ENCODE peak calls at places on chromosomes 7 and 10, in eight cellular contexts. V, T, A, B, I, H, O and L are unnamed samples.

GRCh38 chr7:17402628-17403278 is 104.3 kb downstream of the AHR start:
- DNase-seq in A (no peak), T (no peak), I (no peak), O (no peak), H (no peak), B (no peak), V (no peak), L (no peak)

GRCh38 chr10:84665883-84666463 is 337.6 kb downstream of the CCSER2 start:
- DNase-seq in H (no peak), V (no peak), I (no peak), B (no peak), A (peak), T (no peak), O (no peak), L (peak)

GRCh38 chr7:46449743-46450142 is 528.7 kb upstream of the IGFBP3 start:
- DNase-seq in B (no peak), I (no peak), A (no peak), T (no peak), V (no peak), O (no peak), H (no peak), L (no peak)

GRCh38 chr10:116694253-116694926 is 48.0 kb downstream of the HSPA12A start:
- DNase-seq in T (no peak), I (peak), O (no peak), H (no peak), A (no peak), V (no peak), B (no peak), L (no peak)

GRCh38 chr10:64486149-64486548 is 964.9 kb downstream of the REEP3 start:
- DNase-seq in I (peak), B (no peak), V (no peak), T (no peak), A (no peak), H (no peak), O (no peak), L (no peak)

GRCh38 chr7:55977831-55978230 is 13.4 kb downstream of the NIPSNAP2 start:
- DNase-seq in I (peak), V (no peak), O (no peak), H (no peak), A (peak), B (no peak), T (peak), L (peak)

GRCh38 chr10:47025253-47025539 is 114.0 kb downstream of the PTPN20 start:
- DNase-seq in O (no peak), V (peak), I (no peak), T (peak), H (peak), A (no peak), B (no peak), L (no peak)

GRCh38 chr10:132632091-132632561 is 94.5 kb downstream of the INPP5A start:
- DNase-seq in H (peak), I (no peak), V (peak), O (no peak), A (no peak), B (no peak), T (no peak), L (peak)

GRCh38 chr10:24457661-24458318 is 248.9 kb downstream of the KIAA1217 start:
- DNase-seq in H (no peak), V (no peak), T (peak), O (no peak), I (no peak), B (no peak), A (peak), L (no peak)

GRCh38 chr7:43637114-43637806 is 54.4 kb downstream of the STK17A start:
- DNase-seq in H (no peak), O (no peak), B (no peak), A (no peak), T (no peak), V (no peak), I (peak), L (no peak)

GRCh38 chr10:16896993-16897392 is 79.8 kb upstream of the RSU1 start:
- DNase-seq in H (no peak), B (no peak), I (no peak), V (no peak), T (no peak), O (no peak), A (no peak), L (no peak)

GRCh38 chr7:47501406-47501805 is 80.5 kb downstream of the TNS3 start:
- DNase-seq in H (no peak), O (no peak), B (peak), A (no peak), V (no peak), I (peak), T (no peak), L (no peak)

GRCh38 chr10:11414314-11415038 is 197.0 kb downstream of the USP6NL start:
- DNase-seq in T (no peak), B (no peak), A (no peak), H (no peak), O (peak), I (no peak), V (no peak), L (no peak)

GRCh38 chr7:77498659-77499379 is 38.3 kb upstream of the PTPN12 start:
- DNase-seq in A (no peak), H (no peak), I (no peak), V (no peak), B (no peak), O (no peak), T (no peak), L (no peak)

GRCh38 chr7:8362723-8363369 is 70.6 kb upstream of the NXPH1 start:
- DNase-seq in T (no peak), A (no peak), I (no peak), V (no peak), O (no peak), H (no peak), B (no peak), L (no peak)

GRCh38 chr10:22427890-22428571 is 82.7 kb downstream of the SPAG6 start:
- DNase-seq in A (peak), I (peak), T (no peak), O (no peak), B (no peak), V (no peak), H (no peak), L (no peak)
- H3K4me3 ChIP-seq in A (no peak), I (no peak), T (no peak), O (no peak), B (no peak), V (no peak), H (no peak), L (no peak)

DNA sequence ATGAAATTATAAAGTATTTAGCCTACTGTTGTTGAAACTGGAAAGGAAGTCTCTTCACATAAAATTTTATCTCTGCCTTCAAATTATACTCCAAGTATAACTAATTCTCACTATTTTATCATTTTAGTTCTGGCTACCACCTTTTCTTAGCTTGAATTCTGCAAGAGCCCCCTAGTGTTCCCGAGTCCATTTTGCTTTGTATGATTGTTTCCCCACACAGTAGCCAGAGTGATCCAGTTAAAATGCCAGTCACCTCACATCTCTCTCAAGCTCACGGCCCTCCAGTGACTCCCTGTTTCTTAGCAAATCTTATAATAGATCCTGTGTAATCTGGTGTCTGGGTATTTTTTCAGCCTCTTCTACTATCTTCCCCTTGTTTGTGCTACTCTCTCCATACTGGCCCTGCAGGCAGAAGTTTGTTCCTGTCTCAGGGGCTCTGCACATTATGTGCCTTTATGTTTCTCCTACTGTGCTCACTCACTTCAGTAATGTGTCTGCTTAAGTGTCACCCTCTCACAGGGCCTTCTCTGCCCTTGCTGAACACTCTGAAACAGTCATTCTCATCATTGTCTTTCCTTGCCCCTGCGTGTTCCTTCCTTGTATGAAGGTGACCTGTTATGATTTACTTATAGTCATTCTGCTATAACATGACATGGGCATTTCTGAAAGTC is 8.9 kb downstream of the WAC start:
- DNase-seq in H (no peak), O (no peak), B (no peak), T (no peak), A (no peak), I (no peak), V (no peak), L (no peak)
- TF ChIP-seq POLR2A in H (no peak), O (no peak), B (no peak), T (no peak), A (no peak), I (no peak), V (no peak), L (no peak)

DNA sequence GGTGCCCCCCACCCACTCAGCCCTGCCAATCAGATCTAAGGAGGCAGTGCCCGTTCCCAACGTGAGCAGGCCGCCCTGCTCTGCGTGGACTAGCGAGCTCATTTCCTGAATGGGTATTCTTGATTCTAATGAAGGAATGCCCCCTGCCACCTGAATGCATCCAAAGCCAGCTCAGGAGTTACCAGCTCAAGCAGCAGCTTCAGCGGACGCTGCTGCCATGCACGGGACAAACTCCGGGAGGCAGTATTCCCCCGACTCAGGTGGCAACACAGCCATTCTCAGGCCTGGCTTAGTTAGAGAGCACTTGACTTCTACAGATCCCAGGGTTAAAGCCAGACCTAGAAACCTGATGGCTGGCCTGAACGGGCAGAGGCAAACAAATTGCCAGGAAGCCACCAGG is 25.8 kb downstream of the PSAP start:
- DNase-seq in I (no peak), T (no peak), O (no peak), V (no peak), B (no peak), H (no peak), A (no peak), L (no peak)
- TF ChIP-seq CTCF in I (no peak), T (no peak), O (no peak), V (no peak), B (no peak), H (no peak), A (peak), L (no peak)

GRCh38 chr7:3033581-3033980 is 10.1 kb downstream of the CARD11 start:
- DNase-seq in A (no peak), O (peak), H (no peak), T (no peak), V (no peak), B (no peak), I (no peak), L (no peak)
- H3K4me3 ChIP-seq in A (no peak), O (no peak), H (no peak), T (no peak), V (no peak), B (no peak), I (no peak), L (no peak)

GRCh38 chr10:109922353-109922975 is 847 bp downstream of the XPNPEP1 start:
- DNase-seq in I (no peak), O (no peak), H (no peak), T (no peak), V (no peak), B (no peak), A (no peak), L (no peak)

GRCh38 chr10:109924100-109924499 is 789 bp upstream of the XPNPEP1 start:
- DNase-seq in V (no peak), A (no peak), H (no peak), B (no peak), T (no peak), O (no peak), I (no peak), L (no peak)

GRCh38 chr10:109924947-109925620 is 1.8 kb upstream of the XPNPEP1 start:
- DNase-seq in V (no peak), A (no peak), B (no peak), I (no peak), O (no peak), T (no peak), H (no peak), L (no peak)

GRCh38 chr10:109926141-109926745 is 2.9 kb upstream of the XPNPEP1 start:
- DNase-seq in A (no peak), T (no peak), I (no peak), B (no peak), O (no peak), H (no peak), V (no peak), L (no peak)

GRCh38 chr10:109922976-109923921 is at the start of gene XPNPEP1:
- DNase-seq in V (peak), O (peak), I (peak), A (peak), T (peak), H (peak), B (peak), L (peak)
- TF ChIP-seq POLR2A in V (peak), O (no peak), I (peak), A (peak), T (no peak), H (peak), B (peak), L (peak)

GRCh38 chr7:122689346-122690109 is 9.4 kb downstream of the RNF133 start:
- DNase-seq in H (no peak), A (no peak), V (no peak), I (no peak), T (no peak), O (no peak), B (no peak), L (no peak)
- TF ChIP-seq CTCF in H (no peak), A (no peak), V (no peak), I (no peak), T (no peak), O (no peak), B (no peak), L (no peak)

DNA sequence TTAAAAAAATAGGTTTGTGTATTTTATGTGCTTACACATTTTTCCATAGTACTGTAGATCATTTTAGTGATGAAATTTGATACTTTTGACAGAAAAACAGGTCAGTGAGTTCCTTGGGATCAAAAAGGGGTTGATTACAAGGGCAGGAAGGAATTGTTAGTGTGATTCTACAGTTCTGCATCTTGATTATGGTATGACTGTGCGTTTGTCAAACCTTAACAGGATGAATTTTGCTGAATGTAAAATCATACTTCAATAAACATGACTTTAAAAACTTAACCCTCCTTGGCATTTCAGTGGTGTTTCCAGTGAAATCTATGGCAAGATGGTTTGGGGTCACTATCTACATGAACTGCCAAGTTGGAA is 35.6 kb upstream of the TOMM7 start:
- DNase-seq in V (no peak), H (no peak), A (no peak), I (no peak), T (no peak), B (no peak), O (no peak), L (no peak)
- H3K4me3 ChIP-seq in V (no peak), H (no peak), A (peak), I (no peak), T (no peak), B (no peak), O (no peak), L (no peak)

GRCh38 chr10:28939352-28940157 is 262.2 kb downstream of the BAMBI start:
- DNase-seq in B (peak), I (peak), O (no peak), A (peak), H (peak), T (peak), V (peak), L (peak)
- TF ChIP-seq POLR2A in B (no peak), I (no peak), O (no peak), A (no peak), H (no peak), T (no peak), V (no peak), L (peak)

GRCh38 chr7:38889079-38889478 is 19.9 kb downstream of the VPS41 start:
- DNase-seq in T (no peak), A (no peak), I (no peak), O (no peak), V (no peak), H (no peak), B (no peak), L (no peak)

GRCh38 chr7:38881947-38882684 is 26.9 kb downstream of the VPS41 start:
- DNase-seq in V (no peak), H (no peak), I (no peak), O (no peak), T (no peak), B (no peak), A (no peak), L (no peak)

GRCh38 chr7:38883706-38884105 is 25.3 kb downstream of the VPS41 start:
- DNase-seq in V (no peak), O (no peak), I (no peak), B (no peak), H (no peak), A (no peak), T (no peak), L (no peak)

GRCh38 chr7:38889872-38890432 is 19.0 kb downstream of the VPS41 start:
- DNase-seq in V (no peak), B (no peak), O (no peak), H (no peak), I (no peak), T (no peak), A (no peak), L (no peak)

DNA sequence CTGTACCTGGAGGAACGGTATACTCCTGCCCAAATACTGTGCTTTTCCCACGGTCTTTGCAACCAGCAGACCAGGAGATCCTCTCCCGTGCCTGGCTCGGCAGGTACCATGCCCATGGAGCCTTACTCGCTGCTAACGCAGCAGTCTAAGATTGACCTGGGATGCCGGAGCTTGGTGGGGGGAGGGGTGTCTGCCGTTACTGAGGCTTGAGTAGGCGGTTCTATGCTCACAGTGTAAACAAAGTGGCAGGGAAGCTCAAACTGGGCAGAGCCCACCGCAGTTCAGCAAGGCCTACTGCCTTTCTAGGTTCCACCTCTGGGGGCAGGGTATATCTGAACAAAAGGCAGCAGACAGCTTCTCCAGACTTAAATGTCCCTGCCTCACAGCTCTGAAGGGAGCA is 22.7 kb downstream of the VPS41 start:
- DNase-seq in I (no peak), O (no peak), A (no peak), B (no peak), H (no peak), V (no peak), T (no peak), L (no peak)
- TF ChIP-seq CTCF in I (no peak), O (no peak), A (no peak), B (no peak), H (no peak), V (no peak), T (no peak), L (no peak)

GRCh38 chr7:98216941-98217622 is 5.8 kb downstream of the BHLHA15 start:
- DNase-seq in I (no peak), V (no peak), A (no peak), O (no peak), H (peak), B (no peak), T (no peak), L (peak)
- H3K4me3 ChIP-seq in I (no peak), V (no peak), A (no peak), O (no peak), H (no peak), B (no peak), T (no peak), L (no peak)